ENCODE peak calls at places on chromosomes 6 and 20, in six cellular contexts. X, A, R, P, C and L are unnamed samples.

GRCh38 chr20:48928832-48929725 is 7.6 kb downstream of the ARFGEF2 start:
- DNase-seq in X (peak), A (no peak), R (no peak), P (peak), C (no peak), L (no peak)

GRCh38 chr6:37502703-37503485 is 3.2 kb upstream of the CCDC167 start:
- DNase-seq in X (no peak), A (no peak), R (no peak), P (no peak), C (no peak), L (no peak)

GRCh38 chr6:132817554-132818403 is 3.4 kb downstream of the RPS12 start:
- DNase-seq in X (no peak), A (no peak), R (no peak), P (no peak), C (peak), L (no peak)

GRCh38 chr6:35757461-35758123 is 18.8 kb upstream of the CLPSL2 start:
- DNase-seq in X (peak), A (no peak), R (no peak), P (peak), C (no peak), L (peak)

GRCh38 chr6:73542882-73543281 is 22.1 kb upstream of the EEF1A1 start:
- DNase-seq in X (no peak), A (no peak), R (no peak), P (no peak), C (no peak), L (no peak)

GRCh38 chr6:154592199-154592860 is 81.8 kb upstream of the CNKSR3 start:
- DNase-seq in X (no peak), A (no peak), R (no peak), P (no peak), C (no peak), L (no peak)

GRCh38 chr6:10759312-10759839 is 11.8 kb downstream of the TMEM14B start:
- DNase-seq in X (peak), A (peak), R (no peak), P (peak), C (peak), L (no peak)

GRCh38 chr6:39378175-39378889 is 55.8 kb upstream of the KCNK16 start:
- DNase-seq in X (no peak), A (no peak), R (no peak), P (no peak), C (no peak), L (no peak)

GRCh38 chr6:13929196-13929595 is 4.4 kb downstream of the RNF182 start:
- DNase-seq in X (no peak), A (no peak), R (no peak), P (no peak), C (no peak), L (no peak)

GRCh38 chr6:6713660-6714446 is 125.3 kb downstream of the LY86 start:
- DNase-seq in X (peak), A (no peak), R (no peak), P (peak), C (no peak), L (no peak)

GRCh38 chr6:136791296-136792065 is 796 bp downstream of the MAP3K5 start:
- DNase-seq in X (peak), A (peak), R (no peak), P (peak), C (peak), L (peak)

GRCh38 chr6:113375950-113376846 is 480.9 kb upstream of the MARCKS start:
- DNase-seq in X (peak), A (no peak), R (no peak), P (peak), C (peak), L (no peak)

GRCh38 chr20:61433816-61434215 is 181.8 kb downstream of the CDH4 start:
- DNase-seq in X (no peak), A (no peak), R (no peak), P (no peak), C (no peak), L (no peak)

GRCh38 chr6:73669005-73669404 is 15.2 kb upstream of the SLC17A5 start:
- DNase-seq in X (no peak), A (no peak), R (no peak), P (no peak), C (no peak), L (no peak)

GRCh38 chr6:1027109-1027794 is 284.6 kb upstream of the FOXQ1 start:
- DNase-seq in X (peak), A (no peak), R (no peak), P (peak), C (no peak), L (no peak)

GRCh38 chr6:112282217-112282616 is 27.9 kb upstream of the LAMA4 start:
- DNase-seq in X (peak), A (no peak), R (no peak), P (peak), C (peak), L (no peak)

GRCh38 chr6:148650941-148651540 is 95.8 kb upstream of the UST start:
- DNase-seq in X (no peak), A (no peak), R (no peak), P (no peak), C (no peak), L (no peak)

GRCh38 chr6:88141641-88142298 is 24.4 kb downstream of the CNR1 start:
- DNase-seq in X (no peak), A (no peak), R (no peak), P (no peak), C (no peak), L (no peak)

GRCh38 chr6:151322570-151322969 is 68.8 kb downstream of the ZBTB2 start:
- DNase-seq in X (no peak), A (no peak), R (no peak), P (no peak), C (peak), L (no peak)

GRCh38 chr6:166567107-166567506 is 19.4 kb downstream of the RAMACL start:
- DNase-seq in X (peak), A (no peak), R (no peak), P (peak), C (no peak), L (no peak)

GRCh38 chr6:44117397-44118128 is 9.7 kb downstream of the MRPL14 start:
- DNase-seq in X (no peak), A (no peak), R (no peak), P (no peak), C (peak), L (no peak)

GRCh38 chr6:41315203-41315602 is 20.2 kb upstream of the NCR2 start:
- DNase-seq in X (no peak), A (no peak), R (no peak), P (no peak), C (no peak), L (no peak)
- H3K27ac ChIP-seq in X (no peak), A (no peak), R (no peak), P (no peak), C (no peak), L (no peak)

GRCh38 chr20:64258071-64258823 is 2.7 kb downstream of the PCMTD2 start:
- DNase-seq in X (no peak), A (no peak), R (peak), P (no peak), C (no peak), L (no peak)
- H4K91ac ChIP-seq in X (no peak), A (no peak), R (no peak), P (no peak), C (no peak), L (no peak)

GRCh38 chr20:36105731-36106226 is 48.8 kb upstream of the EPB41L1 start:
- DNase-seq in X (no peak), A (no peak), R (no peak), P (no peak), C (no peak), L (no peak)

GRCh38 chr20:36102809-36103596 is 51.5 kb upstream of the EPB41L1 start:
- DNase-seq in X (no peak), A (no peak), R (no peak), P (no peak), C (no peak), L (no peak)

GRCh38 chr20:36106606-36107005 is 47.9 kb upstream of the EPB41L1 start:
- DNase-seq in X (no peak), A (no peak), R (no peak), P (no peak), C (peak), L (no peak)

GRCh38 chr20:36104244-36104643 is 50.3 kb upstream of the EPB41L1 start:
- DNase-seq in X (no peak), A (no peak), R (no peak), P (no peak), C (no peak), L (no peak)

DNA sequence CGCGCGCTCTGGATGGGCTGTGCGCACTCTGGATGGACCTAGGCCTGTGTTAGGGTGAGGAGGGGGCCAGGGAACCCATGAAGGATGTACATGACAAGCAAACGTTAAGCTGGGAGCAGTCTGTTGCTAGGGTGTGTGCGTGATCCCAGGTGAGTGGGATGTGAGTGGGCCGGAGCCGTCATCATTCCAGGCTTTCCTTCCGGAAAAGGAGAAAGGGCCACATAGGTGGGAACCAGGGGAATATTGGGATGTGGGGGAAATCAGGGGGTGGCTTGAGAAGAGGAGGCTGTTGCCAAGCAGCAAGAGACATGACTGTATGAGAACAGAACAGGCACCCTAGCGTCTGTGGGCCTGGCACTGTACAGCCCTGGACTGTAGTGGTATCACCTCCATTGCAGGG is 49.7 kb upstream of the EPB41L1 start:
- DNase-seq in X (no peak), A (no peak), R (no peak), P (no peak), C (no peak), L (no peak)
- H3K23ac ChIP-seq in X (no peak), A (no peak), R (no peak), P (no peak), C (no peak), L (no peak)

GRCh38 chr6:33413200-33413599 is 2.4 kb downstream of the PHF1 start:
- DNase-seq in X (no peak), A (no peak), R (no peak), P (no peak), C (no peak), L (no peak)

GRCh38 chr6:33414592-33415271 is 3.2 kb downstream of the CUTA start:
- DNase-seq in X (no peak), A (no peak), R (peak), P (no peak), C (no peak), L (peak)

GRCh38 chr6:33412140-33413009 is 1.6 kb downstream of the PHF1 start:
- DNase-seq in X (no peak), A (no peak), R (no peak), P (no peak), C (no peak), L (no peak)

GRCh38 chr6:33411632-33412005 is 805 bp downstream of the PHF1 start:
- DNase-seq in X (no peak), A (no peak), R (no peak), P (no peak), C (no peak), L (no peak)

GRCh38 chr6:33413601-33414120 is 2.8 kb downstream of the PHF1 start:
- DNase-seq in X (no peak), A (no peak), R (no peak), P (no peak), C (no peak), L (no peak)
- H3K27ac ChIP-seq in X (no peak), A (no peak), R (no peak), P (no peak), C (no peak), L (no peak)

GRCh38 chr6:33248932-33249731 is 22.5 kb downstream of the VPS52 start:
- DNase-seq in X (peak), A (peak), R (peak), P (peak), C (peak), L (peak)

GRCh38 chr6:33250731-33251130 is 20.9 kb downstream of the VPS52 start:
- DNase-seq in X (no peak), A (no peak), R (no peak), P (no peak), C (no peak), L (no peak)

GRCh38 chr6:33251390-33252012 is 20.2 kb downstream of the VPS52 start:
- DNase-seq in X (peak), A (no peak), R (no peak), P (peak), C (no peak), L (no peak)

GRCh38 chr6:33248643-33248931 is 23.1 kb downstream of the VPS52 start:
- DNase-seq in X (no peak), A (no peak), R (no peak), P (peak), C (no peak), L (no peak)

DNA sequence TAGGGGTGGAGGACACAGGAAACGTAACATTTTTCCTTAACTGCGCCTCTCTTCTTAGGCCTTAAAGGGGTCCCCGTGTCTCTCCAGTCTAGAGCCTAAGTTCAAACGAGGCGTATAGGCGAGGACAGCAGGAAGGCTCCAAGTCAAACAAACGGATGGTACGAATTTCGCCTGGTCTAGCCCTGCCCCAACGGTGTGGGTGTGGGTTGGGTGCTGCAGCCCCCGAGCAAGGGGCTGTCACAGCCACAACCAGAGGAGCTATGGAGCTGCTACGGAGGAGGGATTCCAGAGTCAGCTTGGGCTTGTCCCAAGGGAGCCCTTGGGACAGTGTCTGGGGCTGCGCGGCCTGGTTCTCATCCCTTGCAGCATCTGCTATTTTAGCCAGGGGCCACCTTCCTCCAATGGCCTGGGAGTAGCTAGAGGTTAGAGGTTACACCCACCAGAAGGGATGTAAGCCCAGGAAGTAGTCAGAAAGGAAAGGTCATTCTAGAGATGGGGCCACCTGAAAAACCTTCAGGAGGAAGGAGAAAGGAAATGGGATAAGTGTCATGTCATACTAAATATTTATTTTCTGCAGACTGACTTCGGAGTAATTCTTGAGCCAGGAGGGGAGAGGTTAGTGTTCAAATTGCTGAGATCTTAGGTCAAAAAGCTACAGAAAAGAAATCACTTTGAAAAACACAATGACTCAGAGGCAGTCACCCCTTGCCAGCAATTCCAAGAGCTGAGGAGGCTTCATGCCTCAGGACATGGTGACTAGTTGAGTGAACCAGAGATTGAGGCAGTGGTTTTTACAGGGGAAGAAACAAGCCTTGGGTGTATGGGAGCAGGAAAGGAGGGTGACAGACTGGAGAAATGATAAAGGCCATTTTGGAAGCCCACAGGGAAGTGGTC is 21.7 kb downstream of the VPS52 start:
- DNase-seq in X (peak), A (no peak), R (no peak), P (peak), C (peak), L (no peak)
- H4K91ac ChIP-seq in X (peak), A (no peak), R (no peak), P (peak), C (peak), L (no peak)

GRCh38 chr20:51306081-51306480 is 236.4 kb downstream of the NFATC2 start:
- DNase-seq in X (no peak), A (no peak), R (no peak), P (no peak), C (peak), L (peak)
- H3K23ac ChIP-seq in X (no peak), A (no peak), R (no peak), P (no peak), C (no peak), L (no peak)

GRCh38 chr6:52741872-52742271 is 21.4 kb downstream of the GSTA2 start:
- DNase-seq in X (no peak), A (no peak), R (no peak), P (no peak), C (no peak), L (no peak)

GRCh38 chr6:52745764-52746201 is 17.5 kb downstream of the GSTA2 start:
- DNase-seq in X (no peak), A (no peak), R (no peak), P (no peak), C (no peak), L (no peak)

GRCh38 chr6:52749546-52750152 is 13.6 kb downstream of the GSTA2 start:
- DNase-seq in X (no peak), A (no peak), R (no peak), P (no peak), C (peak), L (no peak)

DNA sequence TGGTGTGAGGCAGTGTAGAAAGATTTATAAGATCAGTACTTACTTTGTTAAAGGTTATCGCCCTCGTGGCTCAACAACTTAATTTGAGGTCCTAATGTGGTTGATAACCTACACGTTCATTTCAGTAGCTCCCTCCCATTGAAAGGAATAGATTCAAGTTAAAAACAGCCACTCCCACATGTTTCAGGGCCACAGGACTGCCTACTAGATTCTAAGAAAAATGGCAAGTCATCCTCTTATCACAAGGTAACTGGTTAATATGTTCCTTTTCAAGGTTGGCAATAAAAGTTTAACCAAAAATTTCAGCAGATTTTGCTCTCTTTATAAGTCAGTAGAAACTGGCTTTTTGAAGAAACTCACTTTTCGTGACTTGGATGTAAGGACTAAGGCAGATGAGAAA is 17.1 kb downstream of the GSTA2 start:
- DNase-seq in X (no peak), A (no peak), R (no peak), P (no peak), C (no peak), L (no peak)
- H3K27ac ChIP-seq in X (no peak), A (no peak), R (no peak), P (no peak), C (no peak), L (no peak)